ENCODE peak calls at places on chromosomes 13 and 19, in nine cellular contexts. Z is stimulated activated CD4-positive, alpha-beta T cell treated with anti-CD3 and anti-CD28 coated beads, Interleukin-1b, Interleukin-23, amount 100 ng/mL, for 24 hours; L is activated CD8-positive, alpha-beta memory T cell treated with anti-CD3 and anti-CD28 coated beads, Interleukin-2, amount 10 ng/mL, durations not matched to agents 7 days and 5 days; G is choroid plexus epithelial cell; I is AML-193; N is T-helper 2 cell; C is pancreas; S is anterior cingulate cortex; H is sciatic nerve. Q is an unnamed sample.

GRCh38 chr13:28568286-28568685 is 73.4 kb upstream of the FLT1 start:
- DNase-seq in I (peak; percentile 53), Z (no peak), S (peak; percentile 14), H (peak; percentile 64), C (peak; percentile 76), N (peak; percentile 41), L (no peak), G (peak; percentile 43), Q (no peak)

GRCh38 chr13:73989244-73989843 is 144.9 kb downstream of the KLF12 start:
- DNase-seq in C (no peak), Z (no peak), L (no peak), H (no peak), S (no peak), G (no peak), I (no peak), N (no peak), Q (no peak)

GRCh38 chr13:96229356-96229755 is 139.4 kb downstream of the HS6ST3 start:
- DNase-seq in L (no peak), Z (no peak), I (peak; percentile 30), C (no peak), G (peak; percentile 14), H (no peak), N (peak; percentile 12), S (no peak), Q (no peak)

GRCh38 chr13:107367258-107367657 is 799.3 kb upstream of the ARGLU1 start:
- DNase-seq in C (no peak), H (no peak), Z (no peak), L (no peak), G (no peak), S (no peak), N (no peak), I (no peak), Q (no peak)

GRCh38 chr19:55644191-55644833 is 863 bp downstream of the ZNF581 start:
- DNase-seq in G (no peak), H (no peak), N (no peak), C (no peak), L (no peak), I (no peak), S (no peak), Z (no peak), Q (no peak)

GRCh38 chr13:92317066-92317465 is 909.5 kb upstream of the GPC6 start:
- DNase-seq in I (no peak), H (no peak), L (no peak), S (no peak), N (no peak), C (no peak), G (peak; percentile 63), Z (no peak), Q (no peak)

GRCh38 chr19:38392707-38393308 is 4.3 kb downstream of the SPRED3 start:
- DNase-seq in N (no peak), Z (no peak), G (peak; percentile 41), C (no peak), L (no peak), I (no peak), S (no peak), H (no peak), Q (no peak)

GRCh38 chr13:47499358-47500150 is 501.5 kb downstream of the SUCLA2 start:
- DNase-seq in H (no peak), G (peak; percentile 92), S (no peak), I (peak; percentile 75), C (no peak), N (no peak), L (no peak), Z (no peak), Q (no peak)

GRCh38 chr13:111342716-111343115 is 22.3 kb downstream of the TEX29 start:
- DNase-seq in H (no peak), I (no peak), L (no peak), C (no peak), N (no peak), G (no peak), S (no peak), Z (no peak), Q (no peak)

GRCh38 chr19:57075801-57076492 is 43.8 kb upstream of the USP29 start:
- DNase-seq in S (peak; percentile 29), L (no peak), G (no peak), N (no peak), I (no peak), Z (no peak), H (no peak), C (peak; percentile 8), Q (no peak)

GRCh38 chr13:28329395-28330158 is 165.4 kb downstream of the FLT1 start:
- DNase-seq in N (no peak), L (no peak), I (no peak), C (no peak), S (no peak), G (peak; percentile 91), Z (no peak), H (no peak), Q (no peak)

GRCh38 chr13:30113983-30114491 is 193.3 kb downstream of the KATNAL1 start:
- DNase-seq in S (no peak), G (no peak), Z (no peak), I (no peak), C (peak; percentile 46), L (no peak), N (no peak), H (no peak), Q (no peak)

GRCh38 chr19:8612807-8613171 is 2.3 kb upstream of the ADAMTS10 start:
- DNase-seq in L (no peak), C (no peak), N (no peak), G (no peak), I (no peak), Z (no peak), S (no peak), H (no peak), Q (no peak)

GRCh38 chr13:39417131-39417530 is 185.9 kb downstream of the LHFPL6 start:
- DNase-seq in C (no peak), S (no peak), I (no peak), Z (no peak), H (no peak), L (no peak), G (no peak), N (no peak), Q (no peak)